ENCODE peak calls at places on chromosomes 11 and 22, in four cellular contexts. F, Q, L and M are unnamed samples.

GRCh38 chr11:70851308-70851707 is 401.1 kb downstream of the SHANK2 start:
- ATAC-seq in F (no peak), Q (no peak), L (no peak), M (no peak)

GRCh38 chr22:42399315-42400271 is 32.6 kb downstream of the NFAM1 start:
- ATAC-seq in F (no peak), Q (no peak), L (no peak), M (no peak)

GRCh38 chr11:119373917-119374631 is 7.4 kb downstream of the USP2 start:
- ATAC-seq in F (no peak), Q (peak; percentile 73), L (peak; percentile 45), M (peak; percentile 43)

GRCh38 chr22:30027791-30028190 is 52.5 kb upstream of the HORMAD2 start:
- ATAC-seq in F (no peak), Q (no peak), L (no peak), M (no peak)

GRCh38 chr22:45754822-45755221 is 83.2 kb downstream of the ATXN10 start:
- ATAC-seq in F (no peak), Q (no peak), L (no peak), M (no peak)

GRCh38 chr22:38230916-38231315 is 29.1 kb downstream of the MAFF start:
- ATAC-seq in F (no peak), Q (no peak), L (no peak), M (no peak)

GRCh38 chr22:22001664-22002525 is 19.3 kb upstream of the TOP3B start:
- ATAC-seq in F (no peak), Q (no peak), L (no peak), M (no peak)

GRCh38 chr11:16933756-16934603 is 80.2 kb downstream of the PLEKHA7 start:
- ATAC-seq in F (no peak), Q (peak; percentile 37), L (no peak), M (no peak)

GRCh38 chr11:75689861-75690641 is 21.2 kb upstream of the MAP6 start:
- ATAC-seq in F (no peak), Q (no peak), L (peak; percentile 76), M (peak; percentile 84)